ENCODE peak calls at places on chromosomes 2 and 18, in four cellular contexts. I, S, W and V are unnamed samples.

GRCh38 chr2:65017335-65017734 is 28.1 kb downstream of the SLC1A4 start:
- DNase-seq in I (no peak), W (no peak), S (no peak), V (no peak)

GRCh38 chr2:102735431-102736130 is 26.2 kb upstream of the TMEM182 start:
- DNase-seq in S (peak; percentile 57), I (no peak), W (no peak), V (no peak)

GRCh38 chr2:64781991-64782390 is 128.3 kb upstream of the SERTAD2 start:
- DNase-seq in S (no peak), I (no peak), W (no peak), V (no peak)

GRCh38 chr2:72137498-72138010 is 10.1 kb downstream of the CYP26B1 start:
- DNase-seq in W (no peak), I (peak; percentile 89), S (peak; percentile 58), V (peak; percentile 64)

GRCh38 chr2:164456599-164456998 is 164.7 kb downstream of the GRB14 start:
- DNase-seq in S (no peak), I (no peak), W (no peak), V (no peak)

GRCh38 chr2:176172007-176172747 is 15.1 kb downstream of the HOXD3 start:
- DNase-seq in I (no peak), S (no peak), W (no peak), V (no peak)

GRCh38 chr2:168060956-168061750 is 186.2 kb downstream of the STK39 start:
- DNase-seq in I (no peak), S (no peak), W (no peak), V (no peak)

GRCh38 chr2:106020821-106021316 is 173.2 kb downstream of the UXS1 start:
- DNase-seq in W (no peak), I (no peak), S (no peak), V (no peak)

GRCh38 chr2:44342854-44343253 is 18.4 kb downstream of the PREPL start:
- DNase-seq in W (no peak), I (no peak), S (peak; percentile 51), V (peak; percentile 66)

GRCh38 chr2:211930331-211930730 is 608.3 kb downstream of the ERBB4 start:
- DNase-seq in W (peak; percentile 2), S (no peak), I (no peak), V (no peak)

GRCh38 chr2:194819367-194819766 is 837.7 kb upstream of the SLC39A10 start:
- DNase-seq in W (no peak), S (no peak), I (no peak), V (no peak)

GRCh38 chr2:140696449-140696848 is 1434.4 kb downstream of the LRP1B start:
- DNase-seq in S (peak; percentile 7), I (no peak), W (no peak), V (no peak)

GRCh38 chr2:148875387-148876051 is 492 bp downstream of the KIF5C start:
- DNase-seq in S (no peak), I (no peak), W (no peak), V (no peak)

GRCh38 chr2:173217106-173217840 is 137.4 kb upstream of the CDCA7 start:
- DNase-seq in W (no peak), S (no peak), I (no peak), V (no peak)

GRCh38 chr2:29082804-29083495 is 8.6 kb upstream of the PCARE start:
- DNase-seq in W (peak; percentile 55), I (no peak), S (no peak), V (no peak)

GRCh38 chr2:225600444-225600843 is 200.9 kb downstream of the NYAP2 start:
- DNase-seq in S (no peak), I (no peak), W (no peak), V (no peak)

GRCh38 chr2:134745023-134745422 is 26.2 kb upstream of the TMEM163 start:
- DNase-seq in W (no peak), S (no peak), I (no peak), V (no peak)

GRCh38 chr2:14220101-14220500 is 412.4 kb upstream of the LRATD1 start:
- DNase-seq in S (no peak), I (no peak), W (no peak), V (no peak)

GRCh38 chr18:46412831-46413371 is 244.1 kb downstream of the LOXHD1 start:
- DNase-seq in I (no peak), W (no peak), S (no peak), V (no peak)

DNA sequence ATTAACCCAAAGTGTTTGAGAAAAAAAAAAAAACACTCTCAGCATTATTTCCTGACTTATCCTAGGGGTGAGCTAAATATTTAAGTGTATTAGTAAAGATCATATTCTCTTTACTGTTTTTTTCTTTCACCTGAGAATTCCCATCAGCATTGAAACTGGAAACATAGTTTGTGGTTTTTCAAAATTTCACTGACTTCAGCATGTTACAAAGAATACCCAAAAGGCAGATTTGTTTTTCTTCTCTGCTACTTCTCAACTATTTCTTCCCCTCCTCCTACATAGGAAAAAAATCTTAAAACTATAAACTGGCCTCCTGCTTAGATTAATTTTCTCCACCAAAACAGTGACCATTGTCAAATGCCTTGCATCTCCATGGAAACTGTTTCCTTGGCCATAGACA is 179.8 kb upstream of the GALNT5 start:
- DNase-seq in S (no peak), I (no peak), W (no peak), V (no peak)
- TF ChIP-seq CHD4 in S (no peak), I (no peak), W (no peak), V (no peak)

GRCh38 chr2:11681722-11682589 is 12.0 kb upstream of the NTSR2 start:
- DNase-seq in S (peak; percentile 55), I (peak; percentile 91), W (no peak), V (peak; percentile 43)
- TF ChIP-seq CHD4 in S (no peak), I (no peak), W (no peak), V (no peak)

DNA sequence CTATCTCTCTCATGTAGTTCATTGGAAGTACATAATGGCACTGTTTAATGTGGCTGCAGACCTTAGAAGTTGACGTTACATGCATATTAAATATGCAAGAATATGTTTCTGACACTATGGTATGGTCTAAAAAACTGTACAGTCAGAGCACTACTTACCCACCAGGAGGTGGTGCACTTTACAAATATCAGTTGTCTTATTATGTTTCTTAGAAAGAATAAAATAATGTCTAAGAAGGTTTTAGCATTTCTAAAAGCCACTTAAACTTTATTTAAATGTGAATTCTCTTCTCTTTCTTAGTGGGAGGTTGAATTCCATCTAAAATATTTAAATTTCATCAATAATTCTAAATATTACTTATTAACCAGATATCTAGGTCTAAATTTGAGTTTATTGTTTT is 4.3 kb downstream of the TMEFF2 start:
- DNase-seq in W (no peak), S (peak; percentile 20), I (no peak), V (peak; percentile 41)
- TF ChIP-seq CHD4 in W (no peak), S (no peak), I (no peak), V (no peak)

DNA sequence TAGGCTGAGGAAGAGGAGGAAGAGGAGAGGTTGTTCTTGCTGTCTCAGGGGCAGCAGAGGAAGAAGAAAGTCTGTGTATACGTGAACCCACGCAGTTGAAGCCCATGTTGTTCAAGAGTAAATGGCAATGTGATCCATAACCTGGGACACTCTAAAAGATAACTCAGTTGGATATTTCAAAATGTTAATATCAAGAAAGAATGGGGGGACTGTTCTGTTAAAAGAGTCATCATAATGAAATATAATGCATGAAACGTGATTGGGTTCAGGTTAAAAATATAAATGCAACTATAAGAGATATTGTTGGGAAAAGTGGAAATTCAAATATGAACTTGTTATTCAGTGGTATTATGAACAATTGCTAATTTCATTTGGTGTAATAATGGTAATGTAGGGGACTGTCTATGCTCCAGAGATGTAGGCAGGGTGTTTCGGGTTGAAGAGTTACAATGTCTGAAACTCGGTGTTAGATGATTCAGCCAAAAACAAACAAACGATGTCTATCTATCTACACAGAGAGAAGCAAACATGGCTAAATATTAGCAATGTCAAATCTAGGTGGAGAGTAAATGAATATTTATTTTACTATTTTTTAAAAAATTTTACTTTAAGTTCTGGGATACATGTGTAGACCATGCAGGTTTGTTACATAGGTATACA is 21.1 kb upstream of the POLE4 start:
- DNase-seq in W (no peak), S (peak; percentile 74), I (no peak), V (peak; percentile 33)
- TF ChIP-seq CHD4 in W (no peak), S (no peak), I (no peak), V (no peak)

GRCh38 chr2:85902496-85902895 is 13.7 kb upstream of the ST3GAL5 start:
- DNase-seq in S (no peak), I (no peak), W (no peak), V (no peak)
- TF ChIP-seq CHD4 in S (no peak), I (no peak), W (no peak), V (no peak)

DNA sequence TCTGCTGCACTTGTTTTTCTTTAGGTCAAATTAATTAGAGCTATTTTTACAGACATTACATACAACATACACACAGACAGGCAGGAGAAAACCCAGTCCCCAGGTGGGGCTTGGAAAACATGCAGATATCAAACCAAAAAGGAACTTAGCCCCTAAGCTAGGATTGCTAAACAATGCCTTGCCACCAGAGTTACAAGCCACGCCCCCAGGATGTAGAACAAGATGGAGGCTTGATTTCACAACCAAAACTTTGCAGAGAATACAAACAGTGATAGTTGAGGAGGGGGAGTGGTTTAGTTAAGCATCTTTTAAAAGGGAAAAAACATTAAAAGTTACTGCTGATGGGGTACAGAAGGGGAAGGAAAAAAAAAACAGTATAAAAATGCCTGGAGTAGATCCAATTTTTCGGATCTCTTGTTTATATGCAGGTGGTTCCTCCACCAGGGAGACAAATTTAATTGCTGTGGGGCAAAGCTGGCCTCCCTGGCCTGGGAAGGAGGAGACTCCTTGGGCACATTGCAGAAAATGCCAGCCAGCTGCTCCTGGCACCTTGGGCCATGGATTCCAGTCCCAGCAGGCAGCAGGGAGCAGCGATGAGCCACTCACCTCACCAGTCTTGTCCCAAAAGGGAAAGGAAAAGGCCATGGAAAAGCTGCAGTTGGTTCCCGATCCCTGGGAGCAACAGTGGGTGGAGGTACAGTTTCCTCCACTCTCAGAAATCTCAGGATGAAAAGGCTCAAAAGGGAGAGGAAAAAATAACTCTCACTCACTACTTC is 348.4 kb upstream of the REG3G start:
- DNase-seq in S (peak; percentile 20), W (no peak), I (no peak), V (no peak)
- TF ChIP-seq CHD4 in S (no peak), W (no peak), I (no peak), V (no peak)

GRCh38 chr2:129757915-129758421 is 221.5 kb upstream of the RAB6C start:
- DNase-seq in S (no peak), I (no peak), W (no peak), V (no peak)
- TF ChIP-seq CHD4 in S (no peak), I (no peak), W (no peak), V (no peak)

DNA sequence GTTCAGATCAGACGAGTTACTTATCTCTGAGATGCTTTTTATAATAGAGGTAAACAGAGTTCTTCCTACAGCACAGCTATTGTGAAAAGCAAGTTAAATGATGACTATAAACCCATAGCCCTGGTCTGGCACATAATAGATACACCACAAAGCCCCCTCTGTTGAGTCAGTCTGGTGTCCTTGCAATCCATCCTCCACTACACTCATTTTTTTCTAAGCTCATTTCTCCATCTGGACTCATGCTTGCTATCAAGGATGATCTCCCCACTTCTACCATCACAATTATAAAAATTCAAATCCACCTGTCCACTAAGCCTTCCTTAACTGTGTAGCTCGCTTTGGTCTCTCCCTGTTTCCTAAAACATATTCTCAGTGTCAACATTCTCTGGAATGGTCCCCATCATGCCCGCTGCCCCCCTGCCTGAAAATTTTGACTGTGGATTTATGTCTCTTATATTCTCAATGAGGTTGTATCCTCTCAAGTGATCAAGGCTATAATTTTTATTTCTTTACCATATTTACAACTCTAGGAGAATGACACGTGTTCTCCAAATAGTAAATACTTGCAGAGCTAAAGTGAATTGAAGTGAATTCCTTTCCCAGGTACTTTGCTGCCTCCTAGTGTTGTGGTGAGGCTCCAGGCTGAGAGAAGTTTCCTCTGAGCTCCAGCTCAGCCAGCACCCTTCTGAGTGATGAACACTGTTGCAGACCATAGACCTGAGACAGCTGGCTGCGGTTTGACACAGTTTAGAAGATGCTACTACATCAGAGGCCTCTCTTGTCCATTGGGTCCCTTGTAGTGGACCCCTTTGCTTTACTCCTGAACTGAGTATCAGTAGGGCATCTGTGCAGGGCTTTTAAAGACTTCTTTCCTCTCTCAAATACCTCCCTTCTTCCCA is 108.7 kb downstream of the DPP10 start:
- DNase-seq in I (no peak), W (no peak), S (peak; percentile 74), V (peak; percentile 60)
- TF ChIP-seq CHD4 in I (no peak), W (no peak), S (no peak), V (no peak)